ENCODE peak calls at places on chromosomes 3 and 15, in four cellular contexts. X is keratinocyte; H is HCT116; F is CD4-positive, alpha-beta T cell. E is an unnamed sample.
A peak's percentile ranks its signal among the peaks of the same experiment; 100 is the strongest.

GRCh38 chr3:74268753-74269152 is 345.7 kb downstream of the CNTN3 start:
- DNase-seq in X (no peak), H (no peak), F (no peak), E (no peak)

GRCh38 chr15:51752918-51753317 is 1.5 kb downstream of the TMOD2 start:
- DNase-seq in X (no peak), H (no peak), F (no peak), E (no peak)

GRCh38 chr3:171393032-171393744 is 67.0 kb downstream of the TNIK start:
- DNase-seq in X (no peak), H (no peak), F (no peak), E (no peak)

GRCh38 chr15:39857132-39857531 is 62.9 kb downstream of the GPR176 start:
- DNase-seq in X (no peak), H (no peak), F (no peak), E (no peak)

GRCh38 chr3:123582315-123582714 is 2.5 kb downstream of the HACD2 start:
- DNase-seq in X (no peak), H (no peak), F (no peak), E (no peak)

GRCh38 chr3:147120029-147120428 is 286.3 kb downstream of the ZIC4 start:
- DNase-seq in X (no peak), H (no peak), F (no peak), E (no peak)

GRCh38 chr15:65072027-65072426 is 4.2 kb upstream of the RASL12 start:
- DNase-seq in X (no peak), H (no peak), F (no peak), E (no peak)

GRCh38 chr3:64244011-64244942 is 19.0 kb upstream of the PRICKLE2 start:
- DNase-seq in X (peak; percentile 11), H (peak; percentile 51), F (no peak), E (no peak)

GRCh38 chr3:19866751-19867347 is 67.2 kb downstream of the EFHB start:
- DNase-seq in X (no peak), H (peak; percentile 24), F (peak; percentile 1), E (peak; percentile 26)

GRCh38 chr3:8992199-8992598 is 28.9 kb upstream of the RAD18 start:
- DNase-seq in X (no peak), H (no peak), F (no peak), E (no peak)

GRCh38 chr15:25548600-25548999 is 109.8 kb upstream of the UBE3A start:
- DNase-seq in X (no peak), H (no peak), F (no peak), E (no peak)
- H3K27me3 ChIP-seq in X (no peaks in the 10 kb centered on the region), H (no peaks in the 10 kb centered on the region), F (no peaks in the 10 kb centered on the region), E (no peaks in the 10 kb centered on the region)

GRCh38 chr15:58987036-58987435 is 427 bp upstream of the RNF111 start:
- DNase-seq in X (no peak), H (no peak), F (no peak), E (no peak)
- H3K27me3 ChIP-seq in X (no peaks in the 10 kb centered on the region), H (no peaks in the 10 kb centered on the region), F (no peaks in the 10 kb centered on the region), E (no peaks in the 10 kb centered on the region)

GRCh38 chr3:69441028-69441427 is 55.1 kb upstream of the FRMD4B start:
- DNase-seq in X (no peak), H (no peak), F (no peak), E (no peak)
- H3K27me3 ChIP-seq in X (no peaks in the 10 kb centered on the region), H (no peaks in the 10 kb centered on the region), F (no peaks in the 10 kb centered on the region), E (no peaks in the 10 kb centered on the region)

DNA sequence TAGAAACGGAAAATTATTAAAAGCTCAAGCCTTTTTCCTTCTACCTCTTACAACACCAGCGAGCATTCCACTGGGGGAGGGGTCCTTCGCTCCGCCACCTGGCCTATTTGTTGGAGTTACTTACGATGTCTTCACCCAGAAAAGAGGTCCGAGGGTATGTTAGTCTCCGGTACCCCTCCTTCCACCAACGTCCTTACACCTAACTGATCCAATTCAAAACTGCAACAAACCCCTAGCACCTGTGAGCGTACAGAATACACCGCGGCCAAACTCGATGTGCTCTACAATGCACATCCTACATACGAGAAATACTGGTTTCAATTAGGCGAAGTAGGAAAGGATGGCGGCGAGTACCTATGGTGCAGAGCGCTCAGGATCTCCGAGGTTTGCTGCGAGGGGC is 958 bp downstream of the SLITRK3 start:
- DNase-seq in X (no peak), H (no peak), F (no peak), E (no peak)
- H3K27me3 ChIP-seq in X (peaks cover 58% of the 10 kb centered on the region), H (no peaks in the 10 kb centered on the region), F (peaks cover 47% of the 10 kb centered on the region), E (peaks cover 18% of the 10 kb centered on the region)

GRCh38 chr3:62372621-62373041 is 719 bp downstream of the FEZF2 start:
- DNase-seq in X (no peak), H (no peak), F (no peak), E (no peak)
- H3K27me3 ChIP-seq in X (peaks cover 99% of the 10 kb centered on the region), H (peaks cover 19% of the 10 kb centered on the region), F (peaks cover 84% of the 10 kb centered on the region), E (peaks cover 39% of the 10 kb centered on the region)

GRCh38 chr3:179958759-179959158 is 78.0 kb downstream of the PEX5L start:
- DNase-seq in X (no peak), H (no peak), F (no peak), E (no peak)
- H3K27me3 ChIP-seq in X (no peaks in the 10 kb centered on the region), H (peaks cover 50% of the 10 kb centered on the region), F (no peaks in the 10 kb centered on the region), E (peaks cover 5% of the 10 kb centered on the region)

GRCh38 chr15:59993041-59993750 is 10.9 kb upstream of the FOXB1 start:
- DNase-seq in X (no peak), H (no peak), F (no peak), E (no peak)

GRCh38 chr15:59994855-59995557 is 9.1 kb upstream of the FOXB1 start:
- DNase-seq in X (no peak), H (no peak), F (no peak), E (no peak)

GRCh38 chr15:59993950-59994401 is 10.1 kb upstream of the FOXB1 start:
- DNase-seq in X (no peak), H (no peak), F (no peak), E (no peak)

GRCh38 chr15:59995568-59996349 is 8.4 kb upstream of the FOXB1 start:
- DNase-seq in X (no peak), H (no peak), F (no peak), E (no peak)

GRCh38 chr15:59991919-59992318 is 12.2 kb upstream of the FOXB1 start:
- DNase-seq in X (no peak), H (no peak), F (no peak), E (no peak)
- H3K27me3 ChIP-seq in X (peaks cover 67% of the 10 kb centered on the region), H (peaks cover 41% of the 10 kb centered on the region), F (peaks cover 56% of the 10 kb centered on the region), E (peaks cover 45% of the 10 kb centered on the region)

GRCh38 chr15:78702609-78703332 is 61.8 kb upstream of the CHRNB4 start:
- DNase-seq in X (no peak), H (no peak), F (no peak), E (no peak)

GRCh38 chr15:78695046-78695671 is 54.1 kb upstream of the CHRNB4 start:
- DNase-seq in X (no peak), H (no peak), F (no peak), E (no peak)

GRCh38 chr15:78695849-78696248 is 54.8 kb upstream of the CHRNB4 start:
- DNase-seq in X (no peak), H (no peak), F (no peak), E (no peak)

GRCh38 chr15:78696436-78696835 is 55.4 kb upstream of the CHRNB4 start:
- DNase-seq in X (no peak), H (no peak), F (no peak), E (no peak)

DNA sequence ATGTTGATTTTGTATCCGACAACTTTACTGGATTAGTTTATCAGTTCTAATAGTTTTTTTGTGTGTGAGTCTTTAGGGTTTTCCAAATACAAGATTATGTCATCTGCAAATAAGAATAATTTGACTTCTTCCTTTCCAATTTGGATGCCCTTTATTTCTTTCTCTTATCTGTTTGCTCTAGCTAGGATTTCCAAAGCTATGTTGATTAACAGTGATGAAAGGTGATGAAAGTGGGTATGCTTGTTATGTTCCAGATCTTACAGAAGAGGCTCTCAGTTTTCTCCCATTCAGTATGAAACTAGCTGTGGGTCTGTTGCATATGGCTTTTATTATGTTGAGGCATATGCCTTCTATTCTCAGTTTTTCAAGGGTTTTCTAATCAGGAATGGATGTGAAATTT is 56.4 kb upstream of the CHRNB4 start:
- DNase-seq in X (no peak), H (no peak), F (no peak), E (no peak)
- H3K27me3 ChIP-seq in X (no peaks in the 10 kb centered on the region), H (no peaks in the 10 kb centered on the region), F (no peaks in the 10 kb centered on the region), E (no peaks in the 10 kb centered on the region)

GRCh38 chr3:196963309-196963953 is 5.2 kb downstream of the PIGZ start:
- DNase-seq in X (no peak), H (no peak), F (no peak), E (no peak)
- H3K27me3 ChIP-seq in X (no peaks in the 10 kb centered on the region), H (no peaks in the 10 kb centered on the region), F (peaks cover 6% of the 10 kb centered on the region), E (no peaks in the 10 kb centered on the region)

GRCh38 chr3:129979891-129980290 is 5.4 kb downstream of the TRH start:
- DNase-seq in X (no peak), H (no peak), F (no peak), E (no peak)
- H3K27me3 ChIP-seq in X (peaks cover 33% of the 10 kb centered on the region), H (no peaks in the 10 kb centered on the region), F (peaks cover 37% of the 10 kb centered on the region), E (peaks cover 20% of the 10 kb centered on the region)

E was measured in CD8-positive, alpha-beta T cell.